ENCODE peak calls at places on chromosomes 1 and 21, in eight cellular contexts. One of them, this sample, is unnamed.

GRCh38 chr1:43270421-43271095 is 775 bp downstream of the TMEM125 start:
- DNase-seq in right lobe of liver: peak
- DNase-seq in progenitor cell of endocrine pancreas: peak
- DNase-seq in Right ventricle myocardium superior: no peak
- DNase-seq in EL: no peak
- DNase-seq in CD8-positive, alpha-beta T cell: no peak
- DNase-seq in SHP77: no peak
- DNase-seq in amniotic epithelial cell: no peak
- DNase-seq in this sample: peak

GRCh38 chr1:28437260-28437923 is 67.9 kb downstream of the PHACTR4 start:
- DNase-seq in Right ventricle myocardium superior: no peak
- DNase-seq in SHP77: no peak
- DNase-seq in right lobe of liver: no peak
- DNase-seq in EL: peak
- DNase-seq in amniotic epithelial cell: peak
- DNase-seq in CD8-positive, alpha-beta T cell: no peak
- DNase-seq in progenitor cell of endocrine pancreas: no peak
- DNase-seq in this sample: no peak

GRCh38 chr1:54777011-54777410 is 12.7 kb upstream of the PARS2 start:
- DNase-seq in progenitor cell of endocrine pancreas: no peak
- DNase-seq in amniotic epithelial cell: no peak
- DNase-seq in CD8-positive, alpha-beta T cell: no peak
- DNase-seq in SHP77: no peak
- DNase-seq in right lobe of liver: no peak
- DNase-seq in EL: no peak
- DNase-seq in Right ventricle myocardium superior: no peak
- DNase-seq in this sample: no peak

GRCh38 chr1:164651378-164651951 is 92.5 kb downstream of the PBX1 start:
- DNase-seq in SHP77: no peak
- DNase-seq in Right ventricle myocardium superior: no peak
- DNase-seq in right lobe of liver: no peak
- DNase-seq in CD8-positive, alpha-beta T cell: no peak
- DNase-seq in amniotic epithelial cell: peak
- DNase-seq in EL: peak
- DNase-seq in progenitor cell of endocrine pancreas: no peak
- DNase-seq in this sample: peak

GRCh38 chr1:155052412-155053400 is 1.6 kb downstream of the ADAM15 start:
- DNase-seq in amniotic epithelial cell: no peak
- DNase-seq in progenitor cell of endocrine pancreas: no peak
- DNase-seq in right lobe of liver: no peak
- DNase-seq in EL: no peak
- DNase-seq in SHP77: no peak
- DNase-seq in Right ventricle myocardium superior: peak
- DNase-seq in CD8-positive, alpha-beta T cell: peak
- DNase-seq in this sample: peak

GRCh38 chr1:156692958-156693857 is 12.2 kb downstream of the CRABP2 start:
- DNase-seq in EL: no peak
- DNase-seq in Right ventricle myocardium superior: no peak
- DNase-seq in SHP77: no peak
- DNase-seq in CD8-positive, alpha-beta T cell: peak
- DNase-seq in progenitor cell of endocrine pancreas: peak
- DNase-seq in amniotic epithelial cell: no peak
- DNase-seq in right lobe of liver: no peak
- DNase-seq in this sample: peak

GRCh38 chr21:41808846-41809245 is 42.0 kb upstream of the RIPK4 start:
- DNase-seq in EL: no peak
- DNase-seq in SHP77: no peak
- DNase-seq in Right ventricle myocardium superior: no peak
- DNase-seq in CD8-positive, alpha-beta T cell: no peak
- DNase-seq in progenitor cell of endocrine pancreas: no peak
- DNase-seq in amniotic epithelial cell: no peak
- DNase-seq in right lobe of liver: no peak
- DNase-seq in this sample: no peak

GRCh38 chr1:16927711-16928485 is 6.2 kb downstream of the CROCC start:
- DNase-seq in amniotic epithelial cell: no peak
- DNase-seq in progenitor cell of endocrine pancreas: no peak
- DNase-seq in right lobe of liver: no peak
- DNase-seq in CD8-positive, alpha-beta T cell: no peak
- DNase-seq in Right ventricle myocardium superior: peak
- DNase-seq in EL: no peak
- DNase-seq in SHP77: no peak
- DNase-seq in this sample: no peak

GRCh38 chr1:77126309-77126708 is 92.9 kb downstream of the PIGK start:
- DNase-seq in EL: peak
- DNase-seq in Right ventricle myocardium superior: no peak
- DNase-seq in right lobe of liver: no peak
- DNase-seq in CD8-positive, alpha-beta T cell: peak
- DNase-seq in SHP77: peak
- DNase-seq in progenitor cell of endocrine pancreas: peak
- DNase-seq in amniotic epithelial cell: peak
- DNase-seq in this sample: peak

GRCh38 chr1:5744911-5745431 is 247.3 kb downstream of the NPHP4 start:
- DNase-seq in progenitor cell of endocrine pancreas: no peak
- DNase-seq in CD8-positive, alpha-beta T cell: no peak
- DNase-seq in right lobe of liver: peak
- DNase-seq in SHP77: no peak
- DNase-seq in amniotic epithelial cell: no peak
- DNase-seq in Right ventricle myocardium superior: peak
- DNase-seq in EL: no peak
- DNase-seq in this sample: no peak

GRCh38 chr1:25246600-25247023 is 642 bp downstream of the RSRP1 start:
- DNase-seq in amniotic epithelial cell: no peak
- DNase-seq in EL: peak
- DNase-seq in progenitor cell of endocrine pancreas: peak
- DNase-seq in CD8-positive, alpha-beta T cell: no peak
- DNase-seq in Right ventricle myocardium superior: no peak
- DNase-seq in SHP77: no peak
- DNase-seq in right lobe of liver: no peak
- DNase-seq in this sample: no peak

GRCh38 chr1:38151399-38151798 is 104.8 kb upstream of the POU3F1 start:
- DNase-seq in progenitor cell of endocrine pancreas: no peak
- DNase-seq in SHP77: no peak
- DNase-seq in EL: no peak
- DNase-seq in CD8-positive, alpha-beta T cell: no peak
- DNase-seq in Right ventricle myocardium superior: no peak
- DNase-seq in right lobe of liver: no peak
- DNase-seq in amniotic epithelial cell: no peak
- DNase-seq in this sample: peak

GRCh38 chr1:197915217-197915616 is 2.0 kb upstream of the LHX9 start:
- DNase-seq in SHP77: no peak
- DNase-seq in Right ventricle myocardium superior: no peak
- DNase-seq in right lobe of liver: no peak
- DNase-seq in amniotic epithelial cell: no peak
- DNase-seq in progenitor cell of endocrine pancreas: no peak
- DNase-seq in EL: no peak
- DNase-seq in CD8-positive, alpha-beta T cell: no peak
- DNase-seq in this sample: no peak

GRCh38 chr21:14382486-14382834 is 486 bp downstream of the HSPA13 start:
- DNase-seq in EL: no peak
- DNase-seq in SHP77: no peak
- DNase-seq in amniotic epithelial cell: no peak
- DNase-seq in CD8-positive, alpha-beta T cell: no peak
- DNase-seq in progenitor cell of endocrine pancreas: no peak
- DNase-seq in Right ventricle myocardium superior: no peak
- DNase-seq in right lobe of liver: no peak
- DNase-seq in this sample: no peak

GRCh38 chr1:187903223-187903622 is 1074.5 kb downstream of the PLA2G4A start:
- DNase-seq in right lobe of liver: no peak
- DNase-seq in EL: peak
- DNase-seq in Right ventricle myocardium superior: no peak
- DNase-seq in CD8-positive, alpha-beta T cell: no peak
- DNase-seq in amniotic epithelial cell: no peak
- DNase-seq in progenitor cell of endocrine pancreas: no peak
- DNase-seq in SHP77: no peak
- DNase-seq in this sample: no peak

GRCh38 chr1:97337250-97338030 is 583.4 kb downstream of the DPYD start:
- DNase-seq in EL: peak
- DNase-seq in amniotic epithelial cell: peak
- DNase-seq in progenitor cell of endocrine pancreas: no peak
- DNase-seq in right lobe of liver: no peak
- DNase-seq in Right ventricle myocardium superior: no peak
- DNase-seq in SHP77: no peak
- DNase-seq in CD8-positive, alpha-beta T cell: no peak
- DNase-seq in this sample: no peak

GRCh38 chr1:95086949-95087533 is 14.3 kb upstream of the ALG14 start:
- DNase-seq in EL: peak
- DNase-seq in Right ventricle myocardium superior: no peak
- DNase-seq in amniotic epithelial cell: peak
- DNase-seq in right lobe of liver: no peak
- DNase-seq in progenitor cell of endocrine pancreas: no peak
- DNase-seq in CD8-positive, alpha-beta T cell: no peak
- DNase-seq in SHP77: no peak
- DNase-seq in this sample: no peak

GRCh38 chr1:103247517-103247916 is 139.2 kb upstream of the COL11A1 start:
- DNase-seq in amniotic epithelial cell: no peak
- DNase-seq in CD8-positive, alpha-beta T cell: no peak
- DNase-seq in EL: no peak
- DNase-seq in progenitor cell of endocrine pancreas: no peak
- DNase-seq in SHP77: no peak
- DNase-seq in Right ventricle myocardium superior: no peak
- DNase-seq in right lobe of liver: no peak
- DNase-seq in this sample: no peak

GRCh38 chr1:37513795-37514349 is 694 bp downstream of the MEAF6 start:
- DNase-seq in amniotic epithelial cell: no peak
- DNase-seq in right lobe of liver: peak
- DNase-seq in CD8-positive, alpha-beta T cell: peak
- DNase-seq in SHP77: peak
- DNase-seq in Right ventricle myocardium superior: peak
- DNase-seq in EL: peak
- DNase-seq in progenitor cell of endocrine pancreas: peak
- DNase-seq in this sample: no peak

GRCh38 chr1:91585982-91586381 is 85.3 kb downstream of the CDC7 start:
- DNase-seq in progenitor cell of endocrine pancreas: no peak
- DNase-seq in EL: no peak
- DNase-seq in SHP77: no peak
- DNase-seq in right lobe of liver: no peak
- DNase-seq in CD8-positive, alpha-beta T cell: no peak
- DNase-seq in amniotic epithelial cell: no peak
- DNase-seq in Right ventricle myocardium superior: no peak
- DNase-seq in this sample: no peak

This sample was measured in DMS153.